ENCODE peak calls at places on chromosomes 6 and 20, in seven cellular contexts. W is MM.1S; A is GM23338; P is heart right ventricle; U is GM23248; L is CD8-positive, alpha-beta T cell; Z is tibial artery. S is an unnamed sample.

GRCh38 chr20:16062661-16063591 is 510.3 kb downstream of the KIF16B start:
- DNase-seq in W (no peak), A (no peak), P (no peak), U (no peak), L (no peak), Z (no peak), S (no peak)

GRCh38 chr20:25565578-25566157 is 19.7 kb downstream of the NINL start:
- DNase-seq in W (no peak), A (no peak), P (no peak), U (no peak), L (no peak), Z (no peak), S (no peak)

GRCh38 chr6:136410201-136411027 is 120.8 kb upstream of the BCLAF1 start:
- DNase-seq in W (peak; percentile 36), A (no peak), P (no peak), U (peak; percentile 27), L (no peak), Z (no peak), S (no peak)

GRCh38 chr6:158467923-158468322 is 92.0 kb upstream of the TMEM181 start:
- DNase-seq in W (no peak), A (peak; percentile 73), P (no peak), U (no peak), L (no peak), Z (no peak), S (no peak)

GRCh38 chr6:42569102-42570028 is 5.5 kb downstream of the UBR2 start:
- DNase-seq in W (peak; percentile 26), A (no peak), P (no peak), U (peak; percentile 92), L (no peak), Z (no peak), S (no peak)

GRCh38 chr20:64242797-64243475 is 12.6 kb upstream of the PCMTD2 start:
- DNase-seq in W (no peak), A (no peak), P (no peak), U (no peak), L (no peak), Z (no peak), S (no peak)

GRCh38 chr20:2748551-2749342 is 51.7 kb downstream of the CPXM1 start:
- DNase-seq in W (no peak), A (peak; percentile 84), P (no peak), U (no peak), L (peak; percentile 46), Z (no peak), S (no peak)

GRCh38 chr6:133683603-133684002 is 205.3 kb upstream of the TCF21 start:
- DNase-seq in W (no peak), A (no peak), P (no peak), U (no peak), L (no peak), Z (no peak), S (no peak)

GRCh38 chr6:7129784-7130569 is 22.2 kb downstream of the RREB1 start:
- DNase-seq in W (no peak), A (no peak), P (no peak), U (peak; percentile 96), L (no peak), Z (no peak), S (peak; percentile 83)

GRCh38 chr6:79604583-79605037 is 26.5 kb upstream of the SH3BGRL2 start:
- DNase-seq in W (no peak), A (no peak), P (no peak), U (peak; percentile 7), L (no peak), Z (no peak), S (no peak)

GRCh38 chr20:53723621-53724020 is 130.0 kb upstream of the ZNF217 start:
- DNase-seq in W (no peak), A (no peak), P (no peak), U (no peak), L (no peak), Z (no peak), S (no peak)

GRCh38 chr6:167947716-167948115 is 49.8 kb upstream of the KIF25 start:
- DNase-seq in W (no peak), A (no peak), P (no peak), U (no peak), L (no peak), Z (no peak), S (no peak)

GRCh38 chr20:36967636-36968035 is 16.1 kb upstream of the SAMHD1 start:
- DNase-seq in W (no peak), A (no peak), P (no peak), U (no peak), L (no peak), Z (no peak), S (no peak)

GRCh38 chr6:110345025-110345424 is 13.1 kb downstream of the METTL24 start:
- DNase-seq in W (no peak), A (no peak), P (no peak), U (no peak), L (no peak), Z (no peak), S (no peak)

GRCh38 chr6:56852249-56852606 is 102.7 kb upstream of the BEND6 start:
- DNase-seq in W (no peak), A (no peak), P (no peak), U (peak; percentile 34), L (no peak), Z (no peak), S (no peak)

GRCh38 chr20:43442310-43442880 is 15.3 kb upstream of the SRSF6 start:
- DNase-seq in W (no peak), A (peak; percentile 20), P (no peak), U (peak; percentile 42), L (no peak), Z (no peak), S (no peak)

GRCh38 chr20:10524034-10524476 is 89.0 kb downstream of the SLX4IP start:
- DNase-seq in W (no peak), A (peak; percentile 71), P (peak; percentile 48), U (no peak), L (no peak), Z (peak; percentile 77), S (peak; percentile 33)

GRCh38 chr20:47318027-47318595 is 38.4 kb downstream of the ZMYND8 start:
- DNase-seq in W (no peak), A (no peak), P (no peak), U (peak; percentile 74), L (no peak), Z (no peak), S (peak; percentile 70)

GRCh38 chr6:64477311-64477850 is 841.8 kb downstream of the PHF3 start:
- DNase-seq in W (no peak), A (no peak), P (no peak), U (no peak), L (no peak), Z (no peak), S (no peak)

GRCh38 chr6:220736-221475 is 71.4 kb upstream of the DUSP22 start:
- DNase-seq in W (peak; percentile 31), A (no peak), P (no peak), U (peak; percentile 30), L (no peak), Z (no peak), S (peak; percentile 37)

GRCh38 chr6:71385111-71385822 is 96.7 kb downstream of the OGFRL1 start:
- DNase-seq in W (no peak), A (no peak), P (no peak), U (no peak), L (no peak), Z (no peak), S (no peak)

GRCh38 chr20:41142914-41143313 is 5.6 kb downstream of the PLCG1 start:
- DNase-seq in W (no peak), A (no peak), P (no peak), U (no peak), L (peak; percentile 68), Z (no peak), S (no peak)

GRCh38 chr20:15789083-15789482 is 784.2 kb downstream of the KIF16B start:
- DNase-seq in W (no peak), A (peak; percentile 59), P (no peak), U (no peak), L (no peak), Z (no peak), S (no peak)

GRCh38 chr6:129331450-129332138 is 378.4 kb downstream of the ARHGAP18 start:
- DNase-seq in W (no peak), A (no peak), P (no peak), U (peak; percentile 77), L (no peak), Z (no peak), S (no peak)

GRCh38 chr6:18501313-18502013 is 114.3 kb downstream of the RNF144B start:
- DNase-seq in W (no peak), A (no peak), P (peak; percentile 46), U (peak; percentile 70), L (no peak), Z (peak; percentile 77), S (peak; percentile 52)

GRCh38 chr20:15991279-15991678 is 582.0 kb downstream of the KIF16B start:
- DNase-seq in W (no peak), A (no peak), P (no peak), U (no peak), L (no peak), Z (no peak), S (no peak)

GRCh38 chr20:12965212-12965879 is 43.4 kb upstream of the SPTLC3 start:
- DNase-seq in W (no peak), A (no peak), P (no peak), U (peak; percentile 39), L (no peak), Z (no peak), S (no peak)

GRCh38 chr20:12965880-12966270 is 42.9 kb upstream of the SPTLC3 start:
- DNase-seq in W (no peak), A (no peak), P (no peak), U (no peak), L (no peak), Z (no peak), S (no peak)

GRCh38 chr20:12967932-12968331 is 40.8 kb upstream of the SPTLC3 start:
- DNase-seq in W (no peak), A (no peak), P (no peak), U (no peak), L (no peak), Z (no peak), S (no peak)

GRCh38 chr20:12968472-12968871 is 40.3 kb upstream of the SPTLC3 start:
- DNase-seq in W (peak; percentile 55), A (no peak), P (no peak), U (no peak), L (no peak), Z (no peak), S (no peak)

GRCh38 chr20:12966468-12967085 is 42.2 kb upstream of the SPTLC3 start:
- DNase-seq in W (peak; percentile 37), A (peak; percentile 17), P (no peak), U (peak; percentile 71), L (no peak), Z (no peak), S (no peak)
- H3K27ac ChIP-seq in W (no peak overlapping the region), A (no peak overlapping the region), P (no peak overlapping the region), U (no peak overlapping the region), L (no peak overlapping the region), Z (no peak overlapping the region), S (no peak overlapping the region)

GRCh38 chr6:43623880-43624785 is 4.9 kb downstream of the GTPBP2 start:
- DNase-seq in W (no peak), A (no peak), P (no peak), U (no peak), L (no peak), Z (no peak), S (no peak)
- H3K36me3 ChIP-seq in W (peaks cover 2% of the 10 kb centered on the region), A (peaks cover 15% of the 10 kb centered on the region), P (peaks cover 49% of the 10 kb centered on the region), U (peaks cover 59% of the 10 kb centered on the region), L (peaks cover 15% of the 10 kb centered on the region), Z (peaks cover 71% of the 10 kb centered on the region), S (no peaks in the 10 kb centered on the region)

GRCh38 chr20:62639765-62640164 is 2.5 kb upstream of the SLCO4A1 start:
- DNase-seq in W (no peak), A (no peak), P (no peak), U (no peak), L (no peak), Z (no peak), S (no peak)
- H3K27ac ChIP-seq in W (no peak overlapping the region), A (no peak overlapping the region), P (no peak overlapping the region), U (no peak overlapping the region), L (no peak overlapping the region), Z (no peak overlapping the region), S (no peak overlapping the region)

GRCh38 chr20:18477218-18477617 is 10.0 kb downstream of the POLR3F start:
- DNase-seq in W (no peak), A (no peak), P (no peak), U (no peak), L (no peak), Z (no peak), S (no peak)
- H3K36me3 ChIP-seq in W (peaks cover 5% of the 10 kb centered on the region), A (peaks cover 33% of the 10 kb centered on the region), P (peaks cover 25% of the 10 kb centered on the region), U (peaks cover 50% of the 10 kb centered on the region), L (peaks cover 12% of the 10 kb centered on the region), Z (peaks cover 56% of the 10 kb centered on the region), S (peaks cover 58% of the 10 kb centered on the region)